ENCODE peak calls at places on chromosomes 1 and 21, in ten cellular contexts. J is NCI-H2081; I is neural progenitor cell; O is hypothalamus; D is RCC 7860; X is iris pigment epithelial cell; U is NCI-H187 treated with DMSO at 0.1 percent for 48 hours; P is NCI-H526 treated with DMSO at 0.1 percent for 48 hours; F is NCI-H82; Z is activated CD4-positive, alpha-beta memory T cell treated with anti-CD3 and anti-CD28 coated beads, Interleukin-2, amount 10 ng/mL, durations not matched to agents 7 days and 5 days. B is an unnamed sample.

GRCh38 chr21:37437376-37438080 is 71.0 kb downstream of the DYRK1A start:
- DNase-seq in Z (no peak), X (peak), I (no peak), O (no peak), D (no peak), F (no peak), J (no peak), U (no peak), P (no peak), B (no peak)

GRCh38 chr1:38246955-38247952 is 200.7 kb upstream of the POU3F1 start:
- DNase-seq in Z (no peak), F (peak), X (peak), U (no peak), J (no peak), P (peak), O (no peak), D (peak), I (peak), B (no peak)

GRCh38 chr1:234887026-234887910 is 241.4 kb downstream of the TOMM20 start:
- DNase-seq in P (no peak), D (no peak), J (no peak), U (no peak), I (no peak), O (no peak), Z (no peak), F (peak), X (peak), B (no peak)

GRCh38 chr1:89298461-89298860 is 25.8 kb upstream of the GBP5 start:
- DNase-seq in U (no peak), Z (no peak), F (no peak), J (no peak), O (no peak), P (no peak), D (no peak), I (no peak), X (no peak), B (no peak)

GRCh38 chr21:28240586-28240985 is 752.1 kb downstream of the LTN1 start:
- DNase-seq in Z (no peak), D (no peak), O (no peak), X (peak), F (no peak), J (no peak), P (no peak), U (no peak), I (no peak), B (no peak)

GRCh38 chr1:8711161-8711560 is 106.3 kb downstream of the RERE start:
- DNase-seq in U (no peak), O (no peak), J (no peak), P (no peak), D (no peak), Z (no peak), X (peak), I (no peak), F (no peak), B (no peak)

GRCh38 chr1:198056255-198056654 is 100.5 kb upstream of the NEK7 start:
- DNase-seq in D (no peak), U (no peak), P (no peak), Z (peak), X (peak), O (no peak), I (peak), F (peak), J (no peak), B (peak)

GRCh38 chr1:48084826-48085225 is 87.6 kb upstream of the TRABD2B start:
- DNase-seq in F (no peak), I (no peak), D (peak), P (no peak), O (no peak), U (no peak), X (no peak), Z (no peak), J (no peak), B (no peak)

B was measured in DND-41.